ENCODE peak calls at places on chromosome 11, in five cellular contexts. D, K, H, B and M are unnamed samples.
A peak's percentile ranks its signal among the peaks of the same experiment; 100 is the strongest.

GRCh38 chr11:289145-289705 is 299 bp downstream of the PGGHG start:
- DNase-seq in B (no peak), K (no peak), D (no peak), H (no peak), M (no peak)

GRCh38 chr11:42841563-42841962 is 470.2 kb upstream of the API5 start:
- DNase-seq in K (no peak), D (no peak), B (no peak), H (no peak), M (no peak)

GRCh38 chr11:65429069-65429681 is 6.6 kb downstream of the NEAT1 start:
- DNase-seq in H (peak; percentile 84), K (peak; percentile 67), B (no peak), D (peak; percentile 45), M (peak; percentile 75)

GRCh38 chr11:57348636-57349323 is 10.6 kb downstream of the P2RX3 start:
- DNase-seq in D (no peak), K (peak; percentile 8), B (no peak), H (peak; percentile 9), M (no peak)

GRCh38 chr11:17221968-17222367 is 14.2 kb upstream of the PIK3C2A start:
- DNase-seq in B (no peak), D (no peak), H (peak; percentile 76), K (peak; percentile 86), M (peak; percentile 38)

GRCh38 chr11:66421492-66422205 is 814 bp downstream of the NPAS4 start:
- DNase-seq in H (peak; percentile 90), B (peak; percentile 89), D (peak; percentile 95), K (peak; percentile 82), M (peak; percentile 83)

GRCh38 chr11:108199446-108200321 is 22.8 kb downstream of the NPAT start:
- DNase-seq in D (no peak), H (peak; percentile 65), B (no peak), K (peak; percentile 72), M (peak; percentile 56)

GRCh38 chr11:71999813-72000590 is 1.3 kb downstream of the IL18BP start:
- DNase-seq in H (no peak), D (no peak), K (no peak), B (no peak), M (no peak)

GRCh38 chr11:21810650-21811049 is 382.2 kb upstream of the ANO5 start:
- DNase-seq in D (no peak), K (no peak), H (peak; percentile 68), B (no peak), M (no peak)

DNA sequence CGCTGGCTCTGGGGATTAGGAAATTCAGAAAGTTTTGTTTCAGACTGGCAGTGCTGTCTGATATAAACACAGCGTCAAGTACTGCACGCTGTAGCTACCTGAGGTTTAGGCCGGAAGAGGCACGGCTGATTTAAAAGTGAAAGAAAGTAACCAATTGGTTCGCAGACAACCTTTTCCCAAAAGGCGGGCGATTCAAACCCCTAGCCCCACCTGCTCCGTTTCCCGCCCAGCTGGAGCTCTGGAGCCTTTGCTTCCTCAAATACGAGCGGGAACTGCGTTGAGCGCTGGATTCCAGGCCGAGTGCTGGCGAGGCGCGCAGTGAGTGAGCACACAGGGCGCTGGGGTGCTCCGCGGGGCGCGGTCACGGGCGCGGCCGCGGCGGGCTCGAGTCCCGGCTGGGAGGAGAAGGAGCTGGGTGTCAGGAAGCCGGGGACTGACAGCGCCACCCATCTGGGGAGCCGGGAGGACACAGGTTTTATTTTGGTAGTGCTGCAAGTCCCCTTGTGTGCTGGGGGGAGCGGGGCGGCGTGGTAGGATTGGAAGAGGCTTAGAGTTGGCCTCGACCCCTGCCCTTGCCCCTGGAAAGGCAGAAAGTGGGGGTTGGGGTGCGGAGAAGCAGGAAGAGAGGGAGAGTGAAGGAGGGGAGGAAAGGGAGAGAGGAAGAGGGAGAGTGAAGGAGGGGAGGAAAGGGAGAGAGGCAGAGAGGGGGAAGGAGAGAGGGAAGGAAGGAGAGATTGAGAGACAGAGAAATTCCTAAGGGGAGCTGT is 2.1 kb downstream of the FAM111A start:
- DNase-seq in H (peak; percentile 84), B (peak; percentile 90), D (peak; percentile 83), K (peak; percentile 79), M (peak; percentile 82)
- TF ChIP-seq CTCF in H (no peak), B (no peak), D (no peak), K (no peak), M (peak; percentile 16)

DNA sequence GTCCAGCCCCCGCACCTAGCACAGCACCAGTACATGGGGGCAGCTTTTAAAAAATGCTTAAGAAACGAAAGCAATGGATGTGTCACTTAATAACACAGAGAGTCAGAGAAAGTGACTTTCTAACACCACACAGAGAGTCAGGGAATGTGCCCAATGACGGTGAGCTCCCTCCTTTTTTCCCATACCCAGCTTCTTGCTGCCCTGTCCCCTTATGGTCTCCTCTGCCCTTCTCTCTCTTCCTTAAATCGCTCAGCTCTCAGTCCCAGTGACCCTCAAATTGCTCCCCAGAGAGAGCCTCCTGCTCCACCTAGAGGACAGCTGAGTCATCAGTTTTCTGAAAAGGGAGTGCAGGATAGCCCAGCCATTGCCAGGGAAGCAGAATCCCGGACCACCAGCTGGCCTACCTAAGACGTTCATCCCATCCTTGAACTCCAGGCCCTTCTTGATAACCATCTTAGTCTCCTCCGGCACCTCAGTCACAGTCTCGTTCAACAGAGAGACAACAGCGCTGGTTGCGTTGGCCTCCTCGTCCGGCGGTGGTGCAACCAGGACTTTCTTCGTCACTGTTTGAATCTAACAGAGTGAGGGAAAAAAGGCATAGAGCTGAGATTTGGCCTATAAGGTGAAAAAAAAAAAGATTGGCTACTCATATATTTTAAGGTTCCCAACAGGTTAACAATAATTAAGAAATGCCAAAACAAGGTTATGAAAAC is 113.5 kb downstream of the SLC1A2 start:
- DNase-seq in D (no peak), H (peak; percentile 53), K (peak; percentile 48), B (no peak), M (peak; percentile 65)
- TF ChIP-seq CTCF in D (peak; percentile 66), H (peak; percentile 41), K (peak; percentile 75), B (peak; percentile 19), M (peak; percentile 73)

DNA sequence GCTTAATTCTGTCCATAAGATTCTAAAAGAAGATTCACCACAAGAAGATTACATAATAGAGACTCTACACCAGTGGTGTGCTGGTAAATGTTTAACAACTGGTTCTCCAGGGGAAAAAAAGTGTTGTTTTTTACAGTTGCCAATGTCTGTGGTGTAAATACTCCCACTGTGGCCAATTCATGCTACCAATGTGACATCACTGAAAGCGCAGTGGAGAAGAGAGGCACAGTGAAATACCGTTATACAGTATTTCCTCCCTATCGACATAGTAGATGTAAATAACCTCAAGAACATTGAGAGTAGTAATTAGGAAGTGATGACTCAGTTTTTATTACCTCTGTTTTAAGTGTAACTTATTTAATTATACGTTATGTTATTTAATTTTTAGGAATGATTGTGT is 4.3 kb upstream of the CHRDL2 start:
- DNase-seq in B (no peak), H (no peak), K (no peak), D (no peak), M (no peak)
- TF ChIP-seq CTCF in B (no peak), H (no peak), K (no peak), D (no peak), M (no peak)

GRCh38 chr11:125720781-125721180 is 25.3 kb upstream of the PATE1 start:
- DNase-seq in H (no peak), B (no peak), K (peak; percentile 16), D (no peak), M (no peak)

GRCh38 chr11:125728969-125729368 is 17.1 kb upstream of the PATE1 start:
- DNase-seq in H (no peak), K (no peak), D (no peak), B (no peak), M (no peak)

GRCh38 chr11:125724125-125724524 is 22.0 kb upstream of the PATE1 start:
- DNase-seq in H (peak; percentile 46), D (no peak), B (no peak), K (peak; percentile 30), M (no peak)
- TF ChIP-seq CTCF in H (peak; percentile 26), D (no peak), B (no peak), K (no peak), M (peak; percentile 6)

GRCh38 chr11:61955031-61955415 is 4.9 kb downstream of the BEST1 start:
- DNase-seq in B (peak; percentile 93), H (peak; percentile 92), K (peak; percentile 53), D (no peak), M (peak; percentile 53)
- TF ChIP-seq CTCF in B (no peak), H (peak; percentile 28), K (peak; percentile 35), D (no peak), M (peak; percentile 6)

GRCh38 chr11:129768356-129768755 is 47.3 kb upstream of the TMEM45B start:
- DNase-seq in H (no peak), B (no peak), D (no peak), K (peak; percentile 7), M (peak; percentile 18)

GRCh38 chr11:129767827-129768226 is 47.8 kb upstream of the TMEM45B start:
- DNase-seq in B (no peak), H (no peak), K (no peak), D (no peak), M (no peak)

GRCh38 chr11:129769059-129769458 is 46.6 kb upstream of the TMEM45B start:
- DNase-seq in B (no peak), K (no peak), H (no peak), D (no peak), M (no peak)

GRCh38 chr11:129770993-129771392 is 44.7 kb upstream of the TMEM45B start:
- DNase-seq in H (no peak), D (no peak), B (no peak), K (no peak), M (no peak)

DNA sequence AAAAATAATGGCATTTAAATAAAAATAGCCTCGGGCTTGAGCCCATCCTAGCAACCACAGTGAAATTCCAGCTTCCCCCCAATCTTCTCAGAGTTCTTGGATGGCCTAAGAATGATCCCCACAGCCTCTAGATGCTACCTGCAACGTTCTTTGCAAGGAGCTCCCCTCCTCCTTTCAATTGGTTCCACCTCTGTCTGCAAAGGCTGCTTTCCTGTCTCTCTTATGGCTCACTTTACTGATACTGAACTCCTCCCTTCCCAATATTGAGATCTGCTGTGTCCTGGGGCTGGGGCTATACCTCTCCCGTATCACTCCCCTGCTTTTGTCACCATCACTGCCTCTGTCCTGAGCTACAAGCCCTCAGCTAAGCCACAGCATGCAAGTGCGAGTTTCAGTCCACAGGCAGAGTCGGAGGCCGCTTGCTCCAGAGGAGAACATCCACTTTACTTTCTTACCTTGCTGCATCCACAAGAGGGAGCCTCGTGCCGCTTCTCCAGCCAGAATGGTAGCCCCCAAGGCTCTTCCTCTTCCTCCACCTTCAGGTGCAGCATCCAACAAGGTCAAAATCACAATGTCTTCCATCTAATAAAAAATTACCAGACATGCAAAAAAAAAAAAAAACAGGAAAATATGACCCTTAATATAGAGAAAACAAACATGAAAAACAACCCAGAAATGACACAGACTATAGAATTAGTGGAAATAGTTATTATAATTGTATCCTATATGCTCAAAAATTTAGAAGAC is 48.6 kb upstream of the TMEM45B start:
- DNase-seq in H (peak; percentile 52), K (peak; percentile 29), B (no peak), D (no peak), M (peak; percentile 20)
- TF ChIP-seq CTCF in H (peak; percentile 73), K (peak; percentile 68), B (peak; percentile 19), D (peak; percentile 21), M (peak; percentile 69)